ENCODE peak calls at places on chromosome 4, in five cellular contexts. L is suprapubic skin, D is thoracic aorta, B is sigmoid colon, R is coronary artery. I is an unnamed sample.

GRCh38 chr4:6028168-6028567 is 9.9 kb upstream of the C4orf50 start:
- DNase-seq in D (no peak), B (no peak), R (no peak), L (no peak), I (no peak)

GRCh38 chr4:3422241-3422801 is 19.4 kb upstream of the HGFAC start:
- DNase-seq in L (no peak), D (no peak), B (no peak), R (no peak), I (no peak)

GRCh38 chr4:111991797-111992196 is 153.5 kb upstream of the FAM241A start:
- DNase-seq in B (no peak), D (no peak), L (no peak), R (no peak), I (no peak)

GRCh38 chr4:61831987-61832386 is 631.9 kb downstream of the ADGRL3 start:
- DNase-seq in R (no peak), D (no peak), B (no peak), L (no peak), I (no peak)

GRCh38 chr4:149706942-149707341 is 108.7 kb downstream of the IQCM start:
- DNase-seq in L (no peak), B (no peak), D (no peak), R (no peak), I (no peak)

GRCh38 chr4:1683371-1683902 is 676 bp downstream of the FAM53A start:
- DNase-seq in L (no peak), R (no peak), D (no peak), B (peak), I (no peak)

GRCh38 chr4:118746251-118746919 is 61.2 kb downstream of the METTL14 start:
- DNase-seq in R (no peak), D (no peak), L (no peak), B (peak), I (no peak)

GRCh38 chr4:168717852-168718251 is 221.0 kb downstream of the PALLD start:
- DNase-seq in R (no peak), D (no peak), L (no peak), B (no peak), I (no peak)

GRCh38 chr4:84529169-84529751 is 30.2 kb upstream of the NKX6-1 start:
- DNase-seq in B (no peak), L (no peak), D (no peak), R (no peak), I (no peak)

GRCh38 chr4:78937837-78938236 is 1.4 kb downstream of the PAQR3 start:
- DNase-seq in L (no peak), R (no peak), D (no peak), B (no peak), I (no peak)

GRCh38 chr4:23324291-23324690 is 565.6 kb downstream of the PPARGC1A start:
- DNase-seq in R (no peak), D (no peak), L (no peak), B (no peak), I (no peak)

GRCh38 chr4:109816082-109816442 is 500 bp downstream of the GAR1 start:
- DNase-seq in R (no peak), D (no peak), L (peak), B (no peak), I (no peak)

GRCh38 chr4:94548571-94548970 is 96.8 kb downstream of the PDLIM5 start:
- DNase-seq in B (no peak), D (no peak), L (no peak), R (no peak), I (no peak)

GRCh38 chr4:2247128-2248043 is 5.5 kb upstream of the HAUS3 start:
- DNase-seq in D (no peak), R (no peak), B (no peak), L (peak), I (no peak)

GRCh38 chr4:164508836-164509235 is 245.1 kb upstream of the SMIM31 start:
- DNase-seq in R (no peak), L (no peak), D (no peak), B (no peak), I (no peak)

GRCh38 chr4:149280886-149281285 is 534.8 kb downstream of the IQCM start:
- DNase-seq in B (no peak), L (no peak), D (no peak), R (no peak), I (no peak)

GRCh38 chr4:176789955-176790354 is 2.8 kb downstream of the VEGFC start:
- DNase-seq in L (no peak), R (no peak), D (no peak), B (no peak), I (no peak)

GRCh38 chr4:87908341-87908740 is 67.2 kb upstream of the SPP1 start:
- DNase-seq in R (no peak), B (no peak), L (no peak), D (no peak), I (no peak)

GRCh38 chr4:158630893-158631292 is 40.8 kb downstream of the C4orf46 start:
- DNase-seq in R (no peak), D (no peak), B (no peak), L (no peak), I (no peak)

GRCh38 chr4:48025005-48025404 is 8.4 kb downstream of the NIPAL1 start:
- DNase-seq in L (no peak), B (no peak), D (no peak), R (no peak), I (no peak)

GRCh38 chr4:170227928-170228327 is 138.2 kb upstream of the AADAT start:
- DNase-seq in D (no peak), L (no peak), B (no peak), R (no peak), I (no peak)

GRCh38 chr4:183571350-183572076 is 66.7 kb downstream of the ING2 start:
- DNase-seq in B (no peak), R (no peak), L (no peak), D (no peak), I (no peak)

GRCh38 chr4:98110214-98110613 is 33.1 kb downstream of the STPG2 start:
- DNase-seq in L (no peak), R (no peak), B (no peak), D (no peak), I (no peak)

GRCh38 chr4:98110929-98111328 is 32.3 kb downstream of the STPG2 start:
- DNase-seq in B (no peak), D (no peak), L (no peak), R (no peak), I (no peak)

GRCh38 chr4:98117363-98117762 is 25.9 kb downstream of the STPG2 start:
- DNase-seq in L (no peak), B (no peak), D (no peak), R (no peak), I (no peak)

DNA sequence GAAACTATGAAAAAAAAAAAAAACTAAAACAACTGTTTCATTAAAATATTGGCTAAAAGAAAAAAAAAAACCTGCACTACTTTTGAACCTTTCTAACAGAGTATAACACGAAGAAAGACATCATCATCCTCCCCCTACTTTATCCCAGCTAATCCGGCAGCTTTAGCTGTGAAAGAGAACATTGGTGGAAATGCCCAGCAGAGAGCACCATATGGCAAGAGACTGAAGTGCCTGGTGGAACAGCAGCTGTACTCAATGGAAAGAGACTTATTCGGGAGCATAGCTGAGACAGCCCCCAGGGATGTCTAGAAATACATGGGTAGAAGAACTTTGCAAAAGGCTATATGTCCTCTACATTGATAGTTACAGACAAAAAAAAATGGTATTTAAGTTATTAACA is 30.3 kb downstream of the STPG2 start:
- DNase-seq in B (no peak), D (no peak), L (no peak), R (no peak), I (no peak)
- TF ChIP-seq CTCF in B (peak), D (no peak), L (peak), R (no peak), I (no peak)

GRCh38 chr4:25860586-25861421 is 2.0 kb downstream of the SEL1L3 start:
- DNase-seq in B (no peak), D (no peak), R (no peak), L (no peak), I (no peak)

GRCh38 chr4:25861422-25861926 is 1.3 kb downstream of the SEL1L3 start:
- DNase-seq in R (no peak), L (no peak), B (no peak), D (no peak), I (no peak)

GRCh38 chr4:25862411-25863346 is at the start of gene SEL1L3:
- DNase-seq in L (no peak), R (no peak), D (no peak), B (no peak), I (no peak)

GRCh38 chr4:25863347-25863784 is 578 bp upstream of the SEL1L3 start:
- DNase-seq in L (no peak), B (no peak), R (no peak), D (no peak), I (no peak)

GRCh38 chr4:25861951-25862410 is 807 bp downstream of the SEL1L3 start:
- DNase-seq in D (no peak), B (no peak), R (no peak), L (no peak), I (no peak)
- H3K4me3 ChIP-seq in D (peak), B (peak), R (peak), L (peak), I (peak)

DNA sequence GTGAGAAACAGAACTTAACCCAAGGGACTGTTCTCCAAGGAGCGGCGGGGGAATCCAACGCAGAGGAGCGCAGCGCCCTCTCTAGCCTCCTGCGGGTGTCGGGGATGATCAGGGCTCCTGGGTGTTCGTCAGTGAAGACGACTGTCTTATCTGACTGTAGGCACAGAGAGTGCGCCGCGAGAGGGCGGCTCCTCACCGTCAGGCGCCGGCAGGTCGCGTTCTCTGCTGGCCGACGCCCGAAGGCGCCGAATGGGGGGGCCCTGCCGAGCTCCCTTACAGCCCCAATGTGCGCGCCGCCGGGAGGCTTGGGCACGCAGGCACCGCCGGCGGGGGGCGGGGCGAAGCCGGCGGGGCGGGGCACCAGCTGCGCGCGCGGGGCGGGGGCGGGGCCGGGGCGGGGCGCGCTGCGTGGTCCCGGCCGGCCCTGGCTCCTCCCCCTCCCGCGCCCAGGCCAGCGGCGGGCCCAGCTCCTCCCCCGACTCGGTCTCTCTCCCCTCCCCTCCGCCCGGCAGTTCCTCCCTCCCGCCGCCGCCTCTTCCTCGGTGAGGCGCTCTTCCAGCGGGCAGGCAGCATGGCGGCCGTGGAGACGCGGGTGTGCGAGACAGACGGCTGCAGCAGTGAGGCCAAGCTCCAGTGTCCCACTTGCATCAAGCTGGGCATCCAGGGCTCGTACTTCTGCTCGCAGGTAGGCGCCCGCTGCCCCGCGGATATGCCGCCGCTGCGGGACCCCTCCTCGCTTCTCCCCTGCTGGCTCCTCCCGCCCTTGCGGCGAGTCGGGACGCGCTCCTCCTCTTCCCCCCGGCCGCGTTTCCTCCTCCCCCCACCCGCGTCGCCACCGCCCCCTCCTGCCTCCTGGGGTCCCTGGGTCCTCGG is at the start of gene METAP1:
- DNase-seq in D (peak), R (peak), L (peak), B (peak), I (no peak)
- TF ChIP-seq CTCF in D (peak), R (no peak), L (peak), B (peak), I (peak)

DNA sequence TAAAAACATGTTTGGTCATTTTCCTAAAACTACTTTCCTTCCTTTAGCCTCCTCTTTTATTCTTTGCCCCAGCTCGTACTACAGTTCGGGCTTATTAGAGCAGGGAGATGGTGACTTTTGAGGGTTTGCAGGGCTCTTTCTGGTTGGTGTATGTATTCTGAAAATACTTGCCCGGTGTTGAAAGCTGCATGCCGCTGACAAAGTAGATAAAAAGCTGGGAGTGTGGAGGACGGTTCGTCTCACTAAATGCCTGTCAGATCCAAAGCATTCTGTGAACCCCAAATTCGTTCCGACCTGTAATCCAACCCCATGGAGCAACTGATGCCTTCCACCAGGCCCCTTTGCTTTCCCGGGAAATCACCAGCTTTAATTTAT is 19.2 kb downstream of the TRIM2 start:
- DNase-seq in R (no peak), L (no peak), B (no peak), D (no peak), I (no peak)
- H3K4me3 ChIP-seq in R (peak), L (peak), B (peak), D (peak), I (peak)

I was measured in vagina.